ENCODE peak calls at places on chromosome 19, in seven cellular contexts. X is NAMALWA, Y is A172, R is T1000, E is nucleus accumbens, N is anterior cingulate cortex, U is K562. T is an unnamed sample.

GRCh38 chr19:10552596-10553053 is 8.9 kb downstream of the ATG4D start:
- DNase-seq in X (peak), Y (peak), R (no peak), E (no peak), N (no peak), U (peak), T (no peak)

GRCh38 chr19:1000591-1001537 is 645 bp downstream of the GRIN3B start:
- DNase-seq in X (no peak), Y (no peak), R (no peak), E (no peak), N (no peak), U (no peak), T (no peak)

GRCh38 chr19:54364775-54365257 is at the start of gene LAIR1:
- DNase-seq in X (no peak), Y (no peak), R (no peak), E (no peak), N (no peak), U (no peak), T (no peak)

GRCh38 chr19:7926021-7926726 is at the start of gene CTXN1:
- DNase-seq in X (peak), Y (no peak), R (peak), E (peak), N (peak), U (peak), T (no peak)

GRCh38 chr19:55115446-55116065 is 1.9 kb downstream of the PPP1R12C start:
- DNase-seq in X (no peak), Y (peak), R (no peak), E (no peak), N (no peak), U (peak), T (no peak)

GRCh38 chr19:48632692-48633147 is 4.5 kb downstream of the DBP start:
- DNase-seq in X (no peak), Y (no peak), R (no peak), E (no peak), N (no peak), U (no peak), T (no peak)

GRCh38 chr19:30778961-30779690 is 406.9 kb downstream of the ZNF536 start:
- DNase-seq in X (no peak), Y (no peak), R (no peak), E (no peak), N (no peak), U (no peak), T (no peak)

GRCh38 chr19:17555929-17556813 is 722 bp downstream of the COLGALT1 start:
- DNase-seq in X (peak), Y (peak), R (no peak), E (no peak), N (peak), U (peak), T (no peak)

GRCh38 chr19:33418871-33419762 is 45.6 kb downstream of the CEBPG start:
- DNase-seq in X (no peak), Y (no peak), R (no peak), E (no peak), N (no peak), U (no peak), T (no peak)

GRCh38 chr19:17311455-17312248 is 2.3 kb downstream of the DDA1 start:
- DNase-seq in X (no peak), Y (peak), R (peak), E (no peak), N (no peak), U (no peak), T (no peak)

GRCh38 chr19:2315818-2316353 is 7.9 kb upstream of the LINGO3 start:
- DNase-seq in X (no peak), Y (no peak), R (no peak), E (peak), N (peak), U (peak), T (no peak)

GRCh38 chr19:7349961-7350711 is 1.4 kb downstream of the ARHGEF18 start:
- DNase-seq in X (peak), Y (no peak), R (no peak), E (no peak), N (no peak), U (no peak), T (no peak)

GRCh38 chr19:10501971-10502523 is 1.1 kb downstream of the KEAP1 start:
- DNase-seq in X (peak), Y (peak), R (no peak), E (peak), N (peak), U (peak), T (no peak)